ENCODE peak calls at places on chromosomes 4 and X, in seven cellular contexts. P, A, Y, I, B, D and H are unnamed samples.

GRCh38 chr4:102825261-102826071 is 1.9 kb downstream of the UBE2D3 start:
- DNase-seq in P (peak), A (no peak), Y (peak), I (no peak), B (no peak), D (peak), H (no peak)

GRCh38 chrX:75155830-75156525 is at the start of gene ABCB7:
- DNase-seq in P (peak), A (peak), Y (peak), I (peak), B (no peak), D (peak), H (peak)

GRCh38 chr4:27005512-27006246 is 145.0 kb downstream of the STIM2 start:
- DNase-seq in P (no peak), A (no peak), Y (no peak), I (no peak), B (no peak), D (no peak), H (no peak)

GRCh38 chrX:104712515-104712914 is 146.5 kb downstream of the IL1RAPL2 start:
- DNase-seq in P (no peak), A (no peak), Y (no peak), I (no peak), B (no peak), D (no peak), H (no peak)

GRCh38 chr4:54318904-54319303 is 89.8 kb downstream of the PDGFRA start:
- DNase-seq in P (no peak), A (no peak), Y (peak), I (no peak), B (no peak), D (peak), H (no peak)

GRCh38 chr4:119715490-119716445 is 87.2 kb upstream of the PDE5A start:
- DNase-seq in P (no peak), A (peak), Y (no peak), I (no peak), B (no peak), D (no peak), H (no peak)

GRCh38 chr4:122798101-122798500 is 28.5 kb upstream of the FGF2 start:
- DNase-seq in P (peak), A (no peak), Y (peak), I (no peak), B (no peak), D (peak), H (no peak)

GRCh38 chr4:89708903-89709361 is 128.0 kb downstream of the SNCA start:
- DNase-seq in P (peak), A (no peak), Y (no peak), I (no peak), B (no peak), D (no peak), H (no peak)

GRCh38 chrX:152992120-152992519 is 1.8 kb downstream of the PNMA5 start:
- DNase-seq in P (no peak), A (no peak), Y (no peak), I (no peak), B (no peak), D (no peak), H (no peak)

GRCh38 chrX:154123241-154124219 is 20.5 kb upstream of the OPN1LW start:
- DNase-seq in P (no peak), A (no peak), Y (peak), I (peak), B (no peak), D (no peak), H (no peak)